ENCODE peak calls at places on chromosomes 7 and 10, in four cellular contexts. W is astrocyte of the spinal cord; X is upper lobe of left lung; C is CD8-positive, alpha-beta memory T cell. T is an unnamed sample.

GRCh38 chr10:48623607-48624132 is 18.8 kb upstream of the ARHGAP22 start:
- DNase-seq in W (no peak), X (no peak), C (no peak), T (no peak)

GRCh38 chr7:129494041-129494440 is 8.3 kb upstream of the SMKR1 start:
- DNase-seq in W (peak; percentile 82), X (no peak), C (no peak), T (no peak)

GRCh38 chr10:96401036-96401435 is 42.2 kb upstream of the OPALIN start:
- DNase-seq in W (no peak), X (peak; percentile 11), C (no peak), T (no peak)

GRCh38 chr10:15140640-15141039 is 27.9 kb downstream of the NMT2 start:
- DNase-seq in W (no peak), X (no peak), C (no peak), T (peak; percentile 5)

GRCh38 chr10:61486738-61487396 is 33.7 kb upstream of the TMEM26 start:
- DNase-seq in W (peak; percentile 43), X (no peak), C (no peak), T (no peak)

GRCh38 chr10:44393051-44393630 is 8.2 kb upstream of the CXCL12 start:
- DNase-seq in W (no peak), X (no peak), C (no peak), T (no peak)

GRCh38 chr10:125085281-125085680 is 75.1 kb downstream of the CTBP2 start:
- DNase-seq in W (no peak), X (no peak), C (no peak), T (no peak)

GRCh38 chr10:99981581-99982199 is 28.1 kb downstream of the DNMBP start:
- DNase-seq in W (no peak), X (no peak), C (no peak), T (no peak)

GRCh38 chr10:23432639-23433038 is 6.2 kb upstream of the OTUD1 start:
- DNase-seq in W (no peak), X (no peak), C (no peak), T (no peak)

GRCh38 chr10:70940834-70941568 is 52.6 kb upstream of the PCBD1 start:
- DNase-seq in W (no peak), X (no peak), C (no peak), T (no peak)

GRCh38 chr10:123583639-123584418 is 82.3 kb upstream of the GPR26 start:
- DNase-seq in W (peak; percentile 41), X (peak; percentile 87), C (no peak), T (no peak)

DNA sequence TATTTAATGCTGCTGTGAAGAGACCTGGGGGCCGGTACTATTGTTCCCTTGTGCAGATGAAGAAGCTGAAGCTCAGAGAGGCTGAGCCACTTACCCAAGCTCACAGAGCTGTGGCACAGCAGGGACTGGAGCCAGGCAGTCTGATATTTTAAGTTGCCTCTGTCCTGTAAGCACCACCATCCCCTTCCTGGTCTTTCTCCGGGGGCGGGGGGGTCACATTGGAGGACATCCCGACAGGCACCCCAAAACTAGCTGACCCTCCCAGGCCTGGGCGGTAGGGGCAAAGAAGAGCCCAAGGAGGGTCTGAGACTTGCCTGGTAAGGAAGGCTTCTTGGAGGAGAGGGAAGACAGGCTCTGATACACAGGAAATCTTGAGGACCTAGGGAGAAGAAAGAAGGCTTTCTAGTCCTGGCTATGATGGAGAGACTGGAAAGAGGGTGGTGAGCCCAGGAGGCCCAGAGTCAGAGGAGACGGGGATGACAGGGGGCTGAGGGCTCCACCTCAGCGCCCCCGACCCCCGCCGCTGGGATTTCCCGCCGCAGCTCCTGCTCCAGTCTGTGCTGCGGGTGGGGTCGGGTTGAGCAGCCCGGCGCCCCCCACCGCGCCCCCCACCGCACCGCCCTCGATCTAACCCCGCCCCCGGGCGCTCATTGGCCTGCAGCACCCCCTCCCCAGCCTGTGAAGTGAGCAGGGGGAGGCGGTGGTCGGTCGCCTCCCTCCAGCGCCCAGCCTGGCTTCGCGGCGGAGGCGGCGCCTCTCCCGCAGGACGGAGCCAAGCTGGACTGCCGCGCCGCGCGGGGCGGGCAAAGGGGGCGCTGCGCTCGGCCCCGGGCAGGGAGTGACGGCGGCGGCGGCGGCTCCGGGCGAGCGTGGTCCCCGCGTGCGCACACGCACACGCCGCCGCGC is at the start of gene ADCYAP1R1:
- DNase-seq in W (no peak), X (no peak), C (no peak), T (no peak)
- H3K4me3 ChIP-seq in W (no peak within 1 kb of the TSS), X (peak within 1 kb of the TSS; percentile 34), C (no peak within 1 kb of the TSS), T (no peak within 1 kb of the TSS)

DNA sequence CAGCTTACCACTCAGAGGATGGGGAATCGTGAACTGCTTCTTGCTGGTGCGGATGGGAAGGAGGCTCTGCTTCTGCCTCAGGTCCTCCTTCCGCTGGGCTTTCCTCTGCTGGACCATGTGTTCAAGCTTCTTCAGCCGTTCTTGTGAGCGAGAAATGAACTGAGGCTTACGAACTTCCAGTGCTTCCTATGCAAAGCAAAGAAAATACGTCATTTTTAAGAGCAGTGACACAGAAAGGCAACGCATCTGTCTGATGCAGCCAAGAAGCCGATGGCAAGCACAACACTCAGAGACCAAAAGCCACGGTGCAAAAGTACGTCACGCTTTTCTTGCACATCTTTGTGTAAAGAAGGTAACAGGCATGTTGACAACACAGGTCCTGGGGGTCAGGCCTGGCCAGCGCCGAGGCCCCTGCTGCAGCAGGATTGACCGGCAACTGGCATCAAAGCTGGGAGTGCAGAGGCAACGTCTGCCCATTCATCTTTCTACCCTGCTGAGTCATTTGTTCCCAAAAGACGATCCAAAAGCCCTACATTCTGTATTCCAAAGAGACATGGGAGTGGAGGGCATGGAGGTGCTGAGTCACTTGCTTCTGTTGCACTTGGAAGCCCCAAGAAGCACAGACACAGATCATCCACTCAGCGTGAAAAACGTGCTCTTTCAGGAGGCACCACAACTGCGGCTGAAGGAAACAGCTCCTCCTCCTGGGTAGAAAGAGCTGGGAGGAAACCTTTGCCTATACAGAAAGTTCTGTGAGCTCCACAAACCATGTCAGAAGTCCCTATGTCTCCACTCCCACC is 71.0 kb upstream of the ADAM12 start:
- DNase-seq in W (peak; percentile 95), X (no peak), C (no peak), T (no peak)
- H3K4me3 ChIP-seq in W (no peak overlapping the region), X (no peak overlapping the region), C (no peak overlapping the region), T (no peak overlapping the region)

GRCh38 chr10:116240551-116240950 is 32.5 kb downstream of the GFRA1 start:
- DNase-seq in W (no peak), X (no peak), C (no peak), T (peak; percentile 59)

GRCh38 chr10:116241642-116242405 is 31.2 kb downstream of the GFRA1 start:
- DNase-seq in W (no peak), X (no peak), C (no peak), T (no peak)

GRCh38 chr10:116237260-116237659 is 35.7 kb downstream of the GFRA1 start:
- DNase-seq in W (no peak), X (no peak), C (no peak), T (peak; percentile 81)

GRCh38 chr10:116238036-116238435 is 35.0 kb downstream of the GFRA1 start:
- DNase-seq in W (no peak), X (no peak), C (no peak), T (no peak)

DNA sequence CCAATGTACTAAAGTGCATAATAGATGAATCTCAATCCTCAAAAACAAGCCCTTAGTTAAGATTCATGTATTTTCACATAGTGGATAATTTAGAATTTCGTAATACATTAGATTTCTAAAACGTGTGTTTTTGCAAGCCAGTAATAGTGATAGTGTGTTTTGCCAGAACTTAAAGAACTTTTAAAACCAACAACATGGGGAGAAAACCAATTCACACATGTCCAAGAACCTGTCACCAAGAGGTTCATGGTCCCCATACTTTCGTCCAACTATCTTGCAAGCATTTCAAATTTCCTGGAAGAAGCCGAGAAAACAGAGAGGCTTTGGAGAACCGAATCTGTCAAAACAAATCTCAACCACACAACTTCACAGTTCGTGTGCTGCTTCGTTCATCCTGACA is 32.0 kb downstream of the GFRA1 start:
- DNase-seq in W (no peak), X (no peak), C (no peak), T (no peak)
- H3K4me3 ChIP-seq in W (no peak overlapping the region), X (no peak overlapping the region), C (no peak overlapping the region), T (no peak overlapping the region)

GRCh38 chr7:125648543-125648942 is 718.9 kb upstream of the POT1 start:
- DNase-seq in W (no peak), X (no peak), C (no peak), T (no peak)
- H3K4me3 ChIP-seq in W (no peak overlapping the region), X (no peak overlapping the region), C (no peak overlapping the region), T (no peak overlapping the region)

GRCh38 chr10:101839421-101840063 is 4.1 kb downstream of the KCNIP2 start:
- DNase-seq in W (no peak), X (peak; percentile 64), C (peak; percentile 36), T (no peak)
- H3K4me3 ChIP-seq in W (peak overlapping the region; percentile 30), X (peak overlapping the region; percentile 46), C (peak overlapping the region; percentile 59), T (peak overlapping the region; percentile 60)

DNA sequence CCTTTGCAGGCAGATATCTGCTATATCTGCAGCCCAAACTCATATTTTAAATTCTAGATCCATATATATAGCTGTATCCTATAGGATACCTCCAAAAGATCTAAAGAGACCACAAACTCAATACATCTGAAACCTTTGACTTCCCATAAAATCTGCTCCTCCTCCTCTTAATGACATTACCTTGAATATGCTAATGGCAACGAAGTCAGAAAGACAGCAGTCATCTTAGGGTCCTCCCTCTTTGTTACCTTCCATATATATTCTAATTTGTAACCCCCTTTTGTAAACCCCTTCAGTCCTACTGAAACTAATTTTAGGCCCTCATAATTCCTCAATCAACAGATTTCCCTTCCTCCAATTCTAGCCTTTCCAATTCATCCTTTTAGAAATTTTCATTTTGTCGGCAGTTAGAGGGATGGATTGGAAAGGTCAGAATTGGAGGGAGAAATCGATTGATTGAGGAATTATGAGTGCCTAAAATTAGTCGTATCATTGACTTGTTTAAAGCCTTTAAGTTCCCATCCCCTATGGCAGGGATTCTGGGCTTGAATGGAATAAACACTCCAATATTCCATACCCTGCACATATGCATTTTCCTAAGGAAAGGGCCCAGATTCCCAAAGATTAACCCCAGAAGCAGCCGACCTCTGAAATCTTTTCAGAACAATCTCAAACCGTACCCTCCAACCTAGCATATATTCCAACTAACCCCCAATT is 2.4 kb downstream of the SYPL1 start:
- DNase-seq in W (no peak), X (no peak), C (no peak), T (no peak)
- H3K4me3 ChIP-seq in W (no peak overlapping the region), X (peak overlapping the region; percentile 84), C (peak overlapping the region; percentile 32), T (no peak overlapping the region)

GRCh38 chr10:113563306-113564088 is 10.6 kb downstream of the HABP2 start:
- DNase-seq in W (peak; percentile 65), X (peak; percentile 70), C (peak; percentile 44), T (peak; percentile 70)
- H3K4me3 ChIP-seq in W (peak overlapping the region; percentile 38), X (peak overlapping the region; percentile 41), C (peak overlapping the region; percentile 48), T (peak overlapping the region; percentile 44)

GRCh38 chr7:101068401-101068800 is 16.9 kb upstream of the TRIM56 start:
- DNase-seq in W (no peak), X (no peak), C (no peak), T (no peak)

GRCh38 chr7:101066141-101066857 is 19.0 kb upstream of the TRIM56 start:
- DNase-seq in W (peak; percentile 62), X (no peak), C (no peak), T (no peak)

GRCh38 chr7:101060992-101061391 is 24.3 kb upstream of the TRIM56 start:
- DNase-seq in W (no peak), X (no peak), C (no peak), T (no peak)

DNA sequence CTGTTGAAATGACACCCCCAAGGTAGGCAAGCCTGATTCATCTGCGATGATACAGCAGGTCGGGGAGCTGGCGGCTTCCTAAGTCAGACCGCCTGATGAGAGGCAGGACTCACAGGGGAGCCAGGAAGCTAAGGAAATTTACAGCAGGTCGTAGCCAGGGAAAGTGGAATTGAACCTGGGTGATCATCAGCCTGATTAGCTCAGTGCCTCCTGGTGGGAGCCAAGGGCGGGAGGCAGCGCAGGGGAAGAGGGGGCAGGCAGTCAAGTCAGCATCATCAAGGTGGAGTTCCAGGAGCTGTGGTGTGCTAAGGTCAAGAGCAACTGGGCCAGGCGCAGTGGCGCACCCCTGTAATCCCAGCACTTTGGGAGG is 18.4 kb upstream of the TRIM56 start:
- DNase-seq in W (no peak), X (no peak), C (no peak), T (no peak)
- H3K4me3 ChIP-seq in W (no peak overlapping the region), X (no peak overlapping the region), C (no peak overlapping the region), T (no peak overlapping the region)

T was measured in Jurkat, Clone E6-1.